ENCODE peak calls at places on chromosome 19, in nine cellular contexts. L is astrocyte of the spinal cord, X is breast epithelium, A is fibroblast of lung, R is AG10803, U is lower lobe of right lung, E is thoracic aorta, T is fibroblast of mammary gland, H is body of pancreas. W is an unnamed sample.

GRCh38 chr19:56156768-56157167 is 15.7 kb downstream of the ZNF444 start:
- DNase-seq in T (no peak), A (no peak), L (no peak), U (no peak), H (no peak), E (no peak), R (no peak), X (no peak), W (no peak)

GRCh38 chr19:41226053-41226873 is 7.2 kb downstream of the AXL start:
- DNase-seq in H (peak), E (peak), L (peak), X (peak), A (peak), U (peak), T (peak), R (peak), W (peak)

GRCh38 chr19:1258707-1259205 is 10.4 kb downstream of the MIDN start:
- DNase-seq in A (no peak), X (no peak), E (no peak), T (no peak), L (no peak), R (no peak), U (no peak), H (no peak), W (no peak)

GRCh38 chr19:34808566-34808965 is 35.6 kb upstream of the ZNF599 start:
- DNase-seq in L (peak), A (peak), X (no peak), E (no peak), U (no peak), T (peak), H (no peak), R (peak), W (no peak)

GRCh38 chr19:4352701-4353121 is 9.3 kb downstream of the MPND start:
- DNase-seq in A (peak), L (peak), U (peak), H (no peak), T (peak), X (no peak), E (no peak), R (peak), W (peak)

GRCh38 chr19:44071824-44072542 is at the start of gene ZNF284:
- DNase-seq in L (peak), A (peak), T (peak), E (peak), H (peak), R (peak), X (peak), U (peak), W (peak)

GRCh38 chr19:2487780-2488330 is 11.9 kb downstream of the GADD45B start:
- DNase-seq in H (no peak), L (no peak), A (no peak), X (no peak), T (no peak), U (no peak), E (no peak), R (no peak), W (peak)

GRCh38 chr19:5623397-5624153 is 692 bp downstream of the SAFB start:
- DNase-seq in T (no peak), R (no peak), H (no peak), U (no peak), E (no peak), L (no peak), X (peak), A (no peak), W (no peak)

GRCh38 chr19:3509566-3509989 is 3.5 kb downstream of the FZR1 start:
- DNase-seq in X (no peak), H (no peak), A (peak), L (peak), T (peak), R (peak), U (no peak), E (no peak), W (no peak)

GRCh38 chr19:29104605-29105241 is 108.2 kb downstream of the UQCRFS1 start:
- DNase-seq in A (no peak), X (no peak), R (no peak), U (no peak), E (no peak), T (no peak), L (no peak), H (no peak), W (no peak)

GRCh38 chr19:29093553-29093908 is 119.4 kb downstream of the UQCRFS1 start:
- DNase-seq in U (no peak), A (no peak), E (no peak), R (no peak), T (no peak), L (no peak), X (no peak), H (no peak), W (no peak)

GRCh38 chr19:29098091-29098490 is 114.9 kb downstream of the UQCRFS1 start:
- DNase-seq in L (no peak), H (no peak), T (no peak), U (no peak), X (no peak), R (no peak), A (no peak), E (no peak), W (no peak)

GRCh38 chr19:29098863-29099481 is 114.0 kb downstream of the UQCRFS1 start:
- DNase-seq in L (no peak), U (peak), T (peak), H (no peak), E (peak), X (peak), A (peak), R (peak), W (no peak)
- H3K4me3 ChIP-seq in L (no peak), U (no peak), T (no peak), H (no peak), E (no peak), X (no peak), A (no peak), R (peak), W (no peak)

GRCh38 chr19:39557791-39558622 is 18.0 kb upstream of the EID2 start:
- DNase-seq in R (no peak), U (no peak), H (no peak), X (no peak), A (no peak), T (no peak), L (peak), E (no peak), W (no peak)
- TF ChIP-seq CTCF in R (no peak), U (no peak), H (no peak), X (no peak), A (no peak), T (no peak), L (no peak), E (no peak), W (no peak)

DNA sequence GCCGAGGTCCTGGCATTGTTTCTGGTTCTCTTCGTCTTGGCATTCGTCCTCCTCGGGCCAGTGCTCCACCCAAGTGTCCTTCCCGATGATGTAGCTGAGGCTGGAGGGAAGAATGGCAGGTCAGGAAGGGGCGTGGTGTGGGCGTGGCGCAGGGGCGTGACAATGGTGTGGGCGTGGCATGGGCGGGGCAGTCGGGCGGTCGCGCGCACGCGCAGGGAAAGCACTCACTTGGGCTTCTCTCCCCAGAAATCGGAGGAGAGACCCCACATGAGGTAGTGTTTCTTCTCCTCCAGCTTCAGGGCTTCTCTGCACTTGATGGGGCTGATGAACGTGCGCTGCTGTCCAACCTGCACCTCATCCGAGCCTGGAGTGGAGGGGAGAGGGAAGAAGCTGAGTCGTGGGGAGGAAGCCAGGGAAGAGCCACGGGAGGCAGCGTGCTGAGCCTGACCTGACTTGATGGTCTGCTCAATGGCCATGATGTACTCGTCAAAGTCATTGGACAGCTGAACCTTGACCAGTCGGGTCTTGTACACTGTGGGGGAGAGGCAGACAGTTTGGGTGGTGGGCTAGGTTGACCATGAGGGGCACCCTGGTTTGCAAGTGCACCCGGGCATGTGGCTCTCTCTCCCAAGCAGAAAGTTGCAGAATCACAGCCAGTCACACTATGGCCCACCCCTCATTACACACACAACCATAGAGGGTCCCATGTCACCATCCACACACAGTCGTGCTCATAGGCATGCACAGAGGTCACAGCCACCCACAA is 8.1 kb upstream of the TNFSF14 start:
- DNase-seq in H (no peak), E (no peak), X (no peak), R (no peak), U (no peak), T (no peak), A (no peak), L (no peak), W (no peak)
- H3K4me3 ChIP-seq in H (no peak), E (no peak), X (no peak), R (no peak), U (no peak), T (no peak), A (no peak), L (no peak), W (no peak)

GRCh38 chr19:39405930-39406655 is 554 bp upstream of the ZFP36 start:
- DNase-seq in U (no peak), X (peak), R (no peak), T (no peak), E (peak), L (no peak), H (no peak), A (no peak), W (no peak)
- TF ChIP-seq CTCF in U (no peak), X (no peak), R (no peak), T (no peak), E (no peak), L (no peak), H (no peak), A (no peak), W (no peak)

DNA sequence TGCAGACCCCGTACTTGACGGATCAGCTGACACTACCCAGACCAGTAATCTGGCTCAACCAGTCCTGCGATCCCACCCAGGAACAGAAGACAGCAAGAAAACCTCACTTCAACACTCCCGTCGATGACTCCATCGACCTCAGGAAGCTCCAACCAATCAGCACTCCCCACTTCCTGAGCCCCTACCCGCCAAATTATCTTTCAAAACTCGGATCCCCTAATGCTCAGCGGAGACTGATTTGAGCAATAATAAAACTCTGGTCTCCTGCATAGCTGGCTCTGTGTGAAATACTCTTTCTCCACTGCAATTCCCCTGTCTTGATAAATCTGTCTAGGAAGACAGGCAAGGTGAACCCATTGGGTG is 1.2 kb downstream of the LSM4 start:
- DNase-seq in H (no peak), T (peak), R (no peak), E (no peak), L (peak), A (no peak), X (no peak), U (no peak), W (peak)
- H3K4me3 ChIP-seq in H (no peak), T (peak), R (peak), E (peak), L (peak), A (peak), X (peak), U (peak), W (peak)

GRCh38 chr19:57572415-57572947 is 6.2 kb downstream of the ZNF416 start:
- DNase-seq in H (no peak), E (no peak), A (no peak), X (no peak), L (no peak), R (no peak), T (no peak), U (no peak), W (no peak)
- TF ChIP-seq CTCF in H (no peak), E (no peak), A (no peak), X (no peak), L (no peak), R (no peak), T (no peak), U (no peak), W (no peak)

W was measured in HL-60.